ENCODE peak calls at places on chromosomes 4 and X, in seven cellular contexts. T is fibroblast of lung, G is tibial artery, D is body of pancreas, M is GM23338, F is breast epithelium, W is uterus. B is an unnamed sample.

GRCh38 chr4:72977936-72978485 is 91.5 kb downstream of the COX18 start:
- DNase-seq in T (peak; percentile 82), G (no peak), D (no peak), M (no peak), F (no peak), W (no peak), B (no peak)

GRCh38 chrX:115560978-115561604 is at the start of gene PLS3:
- DNase-seq in T (peak; percentile 90), G (peak; percentile 94), D (peak; percentile 80), M (peak; percentile 87), F (peak; percentile 73), W (peak; percentile 89), B (peak; percentile 79)

GRCh38 chrX:154979671-154980070 is 42.9 kb downstream of the F8 start:
- DNase-seq in T (no peak), G (no peak), D (no peak), M (no peak), F (no peak), W (no peak), B (no peak)

GRCh38 chr4:145956288-145956890 is 17.8 kb upstream of the ZNF827 start:
- DNase-seq in T (peak; percentile 26), G (no peak), D (peak; percentile 45), M (peak; percentile 82), F (no peak), W (peak; percentile 20), B (no peak)

GRCh38 chr4:152014280-152014679 is 253.5 kb upstream of the GATB start:
- DNase-seq in T (no peak), G (no peak), D (no peak), M (no peak), F (no peak), W (no peak), B (no peak)

GRCh38 chr4:54954656-54955388 is 170.6 kb downstream of the KDR start:
- DNase-seq in T (no peak), G (no peak), D (no peak), M (no peak), F (no peak), W (no peak), B (no peak)

GRCh38 chr4:119729815-119730643 is 101.4 kb upstream of the PDE5A start:
- DNase-seq in T (peak; percentile 97), G (peak; percentile 84), D (peak; percentile 61), M (no peak), F (no peak), W (peak; percentile 21), B (no peak)

GRCh38 chr4:2247128-2248043 is 5.5 kb upstream of the HAUS3 start:
- DNase-seq in T (no peak), G (no peak), D (peak; percentile 14), M (no peak), F (peak; percentile 17), W (peak; percentile 15), B (no peak)

GRCh38 chr4:6504900-6505496 is 32.6 kb upstream of the PPP2R2C start:
- DNase-seq in T (no peak), G (no peak), D (no peak), M (peak; percentile 42), F (no peak), W (no peak), B (no peak)

GRCh38 chr4:101271516-101271915 is 75.8 kb downstream of the PPP3CA start:
- DNase-seq in T (peak; percentile 18), G (no peak), D (no peak), M (peak; percentile 56), F (no peak), W (no peak), B (no peak)

GRCh38 chr4:100569196-100569595 is 51.4 kb upstream of the EMCN start:
- DNase-seq in T (no peak), G (no peak), D (no peak), M (no peak), F (no peak), W (no peak), B (no peak)

GRCh38 chr4:40546506-40546905 is 83.2 kb downstream of the RBM47 start:
- DNase-seq in T (no peak), G (no peak), D (peak; percentile 82), M (no peak), F (no peak), W (no peak), B (no peak)

GRCh38 chrX:149074429-149074828 is 430.7 kb downstream of the IDS start:
- DNase-seq in T (peak; percentile 9), G (no peak), D (no peak), M (peak; percentile 0), F (no peak), W (no peak), B (no peak)

GRCh38 chr4:129641179-129641578 is 545.2 kb downstream of the C4orf33 start:
- DNase-seq in T (peak; percentile 34), G (no peak), D (peak; percentile 64), M (peak; percentile 85), F (no peak), W (peak; percentile 14), B (no peak)

GRCh38 chr4:121155893-121156292 is 8.2 kb downstream of the TNIP3 start:
- DNase-seq in T (peak; percentile 92), G (no peak), D (no peak), M (no peak), F (no peak), W (no peak), B (no peak)

GRCh38 chr4:94544811-94545210 is 93.1 kb downstream of the PDLIM5 start:
- DNase-seq in T (no peak), G (no peak), D (no peak), M (no peak), F (no peak), W (no peak), B (no peak)

GRCh38 chr4:8435656-8436121 is 4.8 kb downstream of the ACOX3 start:
- DNase-seq in T (no peak), G (no peak), D (no peak), M (peak; percentile 18), F (no peak), W (no peak), B (no peak)

GRCh38 chrX:120251471-120252011 is 929 bp downstream of the ZBTB33 start:
- DNase-seq in T (peak; percentile 25), G (peak; percentile 60), D (peak; percentile 20), M (peak; percentile 32), F (peak; percentile 25), W (peak; percentile 21), B (no peak)

GRCh38 chrX:133670394-133670793 is 255.1 kb upstream of the GPC4 start:
- DNase-seq in T (peak; percentile 25), G (no peak), D (no peak), M (peak; percentile 59), F (no peak), W (peak; percentile 31), B (no peak)

GRCh38 chrX:85963736-85964135 is 83.6 kb downstream of the CHM start:
- DNase-seq in T (peak; percentile 76), G (no peak), D (no peak), M (no peak), F (no peak), W (no peak), B (peak; percentile 7)

GRCh38 chr4:18250564-18250963 is 229.0 kb upstream of the LCORL start:
- DNase-seq in T (no peak), G (no peak), D (no peak), M (no peak), F (no peak), W (no peak), B (no peak)

GRCh38 chrX:38409289-38409688 is 56.9 kb downstream of the OTC start:
- DNase-seq in T (no peak), G (no peak), D (no peak), M (peak; percentile 2), F (no peak), W (no peak), B (no peak)

GRCh38 chr4:78618426-78618825 is 66.9 kb downstream of the ANXA3 start:
- DNase-seq in T (no peak), G (no peak), D (no peak), M (no peak), F (no peak), W (no peak), B (no peak)

GRCh38 chrX:7614616-7615015 is 228.4 kb upstream of the VCX start:
- DNase-seq in T (no peak), G (no peak), D (no peak), M (no peak), F (no peak), W (no peak), B (no peak)

GRCh38 chr4:148530114-148530513 is 87.9 kb upstream of the NR3C2 start:
- DNase-seq in T (peak; percentile 13), G (no peak), D (no peak), M (no peak), F (no peak), W (no peak), B (no peak)

GRCh38 chrX:70313503-70313902 is 23.6 kb downstream of the KIF4A start:
- DNase-seq in T (peak; percentile 77), G (no peak), D (no peak), M (no peak), F (no peak), W (no peak), B (no peak)

GRCh38 chrX:129461801-129462456 is 61.4 kb downstream of the SMARCA1 start:
- DNase-seq in T (no peak), G (no peak), D (no peak), M (no peak), F (no peak), W (no peak), B (no peak)

DNA sequence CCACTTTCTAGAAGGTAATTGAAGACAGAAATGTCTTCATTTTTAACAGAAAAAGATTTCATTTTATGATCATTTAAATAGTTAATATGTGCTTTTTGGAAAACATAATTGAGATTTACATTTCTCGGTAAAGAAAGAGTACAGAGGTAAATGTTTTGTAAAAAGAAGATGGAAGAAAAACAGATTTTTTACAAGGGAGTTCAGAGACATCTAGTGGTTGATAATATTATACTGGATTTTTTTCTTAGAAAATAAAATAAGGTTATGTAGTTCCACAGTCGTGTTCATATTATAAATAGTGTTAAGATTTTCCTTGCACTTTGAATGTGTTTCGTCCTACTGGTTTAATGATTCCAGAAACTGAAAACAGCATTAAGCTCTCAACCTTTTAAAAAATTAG is 60.6 kb downstream of the SMARCA1 start:
- DNase-seq in T (no peak), G (no peak), D (no peak), M (no peak), F (no peak), W (no peak), B (no peak)
- TF ChIP-seq CTCF in T (no peak), G (no peak), D (no peak), M (no peak), F (no peak), W (peak; percentile 3), B (peak; percentile 50)

GRCh38 chrX:137425273-137425902 is 140.5 kb upstream of the ZIC3 start:
- DNase-seq in T (no peak), G (no peak), D (no peak), M (peak; percentile 31), F (no peak), W (no peak), B (no peak)
- H3K27me3 ChIP-seq in T (peaks cover 3% of the 10 kb centered on the region), G (peaks cover 48% of the 10 kb centered on the region), D (peaks cover 5% of the 10 kb centered on the region), M (peaks cover 83% of the 10 kb centered on the region), F (peaks cover 11% of the 10 kb centered on the region), W (peaks cover 69% of the 10 kb centered on the region), B (peaks cover 41% of the 10 kb centered on the region)

DNA sequence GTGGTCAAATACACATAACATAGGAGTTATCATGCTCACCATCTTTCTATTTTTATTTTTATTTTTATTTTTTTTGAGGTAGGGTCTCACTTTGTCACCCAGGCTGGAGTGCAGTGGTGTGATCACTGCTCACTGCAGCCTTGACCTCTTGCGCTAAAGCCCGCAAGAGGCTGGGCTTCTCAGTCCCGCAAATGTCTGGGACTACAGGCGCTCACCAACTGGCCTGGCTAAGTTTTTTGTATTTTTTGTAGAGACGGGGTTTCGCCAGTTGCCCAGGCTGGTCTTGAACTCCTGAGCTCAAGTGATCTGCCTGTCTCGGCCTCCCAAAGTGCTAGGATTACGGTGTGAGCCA is 295 bp upstream of the TLR10 start:
- DNase-seq in T (no peak), G (no peak), D (no peak), M (no peak), F (no peak), W (no peak), B (no peak)
- TF ChIP-seq CTCF in T (no peak), G (no peak), D (no peak), M (no peak), F (no peak), W (no peak), B (peak; percentile 4)

GRCh38 chrX:104255465-104255864 is 732 bp upstream of the ESX1 start:
- DNase-seq in T (no peak), G (no peak), D (no peak), M (no peak), F (no peak), W (no peak), B (no peak)
- H3K27me3 ChIP-seq in T (peaks cover 19% of the 10 kb centered on the region), G (peaks cover 22% of the 10 kb centered on the region), D (no peaks in the 10 kb centered on the region), M (peaks cover 100% of the 10 kb centered on the region), F (peaks cover 3% of the 10 kb centered on the region), W (peaks cover 27% of the 10 kb centered on the region), B (peaks cover 61% of the 10 kb centered on the region)

B was measured in dorsolateral prefrontal cortex.